ENCODE peak calls at places on chromosomes 3 and 15, in eight cellular contexts. R is NCI-H1694; S is effector memory CD8-positive, alpha-beta T cell; Q is body of pancreas; C is HT1080; G is BE2C; E is iPS DF 6.9; V is B cell. F is an unnamed sample.

GRCh38 chr15:68797157-68797556 is 23.5 kb downstream of the ANP32A start:
- DNase-seq in V (no peak), E (no peak), G (no peak), S (no peak), C (no peak), R (no peak), Q (no peak), F (no peak)

GRCh38 chr15:63306480-63307073 is 29.2 kb downstream of the APH1B start:
- DNase-seq in C (no peak), Q (peak), R (peak), E (no peak), V (no peak), S (no peak), G (no peak), F (no peak)

GRCh38 chr3:46238386-46238785 is 3.9 kb upstream of the CCR3 start:
- DNase-seq in S (no peak), C (no peak), V (no peak), G (no peak), E (no peak), R (no peak), Q (no peak), F (no peak)

GRCh38 chr3:115272036-115272824 is 125.1 kb upstream of the ZBTB20 start:
- DNase-seq in R (no peak), G (peak), V (no peak), Q (no peak), C (peak), E (no peak), S (no peak), F (peak)

GRCh38 chr3:105505167-105505566 is 138.5 kb downstream of the ALCAM start:
- DNase-seq in E (no peak), Q (peak), V (no peak), C (no peak), R (no peak), G (peak), S (no peak), F (no peak)

GRCh38 chr3:64305731-64306130 is 80.5 kb upstream of the PRICKLE2 start:
- DNase-seq in R (no peak), S (no peak), G (no peak), Q (no peak), V (no peak), C (no peak), E (no peak), F (no peak)

GRCh38 chr3:71530903-71531535 is 52.5 kb downstream of the FOXP1 start:
- DNase-seq in C (no peak), V (peak), G (no peak), E (no peak), Q (no peak), R (no peak), S (no peak), F (no peak)

GRCh38 chr3:184579513-184579912 is 17.9 kb downstream of the EPHB3 start:
- DNase-seq in V (no peak), Q (no peak), S (no peak), G (no peak), C (no peak), E (no peak), R (no peak), F (no peak)

GRCh38 chr15:25618161-25618560 is 179.3 kb upstream of the UBE3A start:
- DNase-seq in G (no peak), Q (no peak), C (no peak), S (no peak), R (no peak), E (no peak), V (no peak), F (no peak)

GRCh38 chr3:107745354-107745753 is 222.6 kb downstream of the BBX start:
- DNase-seq in V (no peak), C (no peak), S (no peak), Q (no peak), R (peak), G (no peak), E (no peak), F (no peak)

GRCh38 chr3:144810150-144810549 is 838.5 kb downstream of the DIPK2A start:
- DNase-seq in R (no peak), Q (no peak), V (no peak), G (no peak), E (no peak), S (no peak), C (no peak), F (no peak)

GRCh38 chr3:135458539-135458938 is 507.0 kb upstream of the PPP2R3A start:
- DNase-seq in V (no peak), C (no peak), G (no peak), Q (no peak), R (no peak), E (no peak), S (no peak), F (no peak)

GRCh38 chr15:59180946-59181345 is 25.7 kb upstream of the LDHAL6B start:
- DNase-seq in Q (no peak), R (no peak), S (no peak), E (no peak), V (no peak), G (no peak), C (peak), F (no peak)

GRCh38 chr15:90239371-90239770 is 5.4 kb downstream of the GDPGP1 start:
- DNase-seq in V (no peak), G (no peak), R (no peak), C (peak), E (no peak), S (no peak), Q (no peak), F (no peak)

GRCh38 chr3:18758047-18758704 is 333.0 kb upstream of the SATB1 start:
- DNase-seq in V (peak), Q (peak), C (peak), E (peak), G (no peak), R (peak), S (peak), F (peak)

GRCh38 chr15:67887776-67888175 is 47.9 kb upstream of the RNU6-1 start:
- DNase-seq in R (no peak), E (no peak), V (no peak), Q (no peak), C (no peak), G (no peak), S (no peak), F (no peak)

GRCh38 chr3:87867001-87867400 is 191.8 kb downstream of the CGGBP1 start:
- DNase-seq in R (no peak), V (no peak), G (no peak), Q (no peak), S (no peak), C (peak), E (no peak), F (no peak)

GRCh38 chr3:149367021-149367840 is 10.2 kb downstream of the TM4SF1 start:
- DNase-seq in V (no peak), G (no peak), C (peak), S (no peak), E (no peak), R (no peak), Q (peak), F (peak)

GRCh38 chr3:33313331-33313730 is 36.1 kb downstream of the FBXL2 start:
- DNase-seq in V (no peak), R (no peak), C (peak), Q (no peak), S (no peak), G (no peak), E (no peak), F (no peak)

GRCh38 chr15:33963831-33964664 is 4.2 kb upstream of the CHRM5 start:
- DNase-seq in Q (no peak), V (no peak), R (no peak), C (peak), S (no peak), G (peak), E (no peak), F (peak)

GRCh38 chr3:5056005-5056391 is 66.1 kb upstream of the ARL8B start:
- DNase-seq in Q (no peak), V (no peak), S (no peak), C (no peak), E (no peak), R (no peak), G (no peak), F (no peak)

GRCh38 chr15:84981711-84982300 is at the start of gene PDE8A:
- DNase-seq in C (peak), G (peak), E (no peak), S (peak), Q (peak), R (no peak), V (peak), F (peak)

GRCh38 chr15:37764733-37765191 is 169.7 kb upstream of the TMCO5A start:
- DNase-seq in S (no peak), G (peak), C (peak), E (peak), R (no peak), Q (peak), V (no peak), F (peak)

GRCh38 chr15:42033214-42033873 is 12.5 kb upstream of the PLA2G4E start:
- DNase-seq in V (no peak), E (no peak), R (no peak), Q (no peak), C (no peak), S (no peak), G (no peak), F (no peak)

F was measured in RWPE1.